ENCODE peak calls at places on chromosomes 5 and 9, in seven cellular contexts. D is IMR-90, L is GM06990, Q is tibial artery, R is upper lobe of right lung, G is dorsolateral prefrontal cortex, U is GM12865. V is an unnamed sample.

GRCh38 chr5:83471405-83472212 is at the start of gene VCAN:
- DNase-seq in Q (peak), D (peak), R (peak), G (peak), U (peak), L (peak), V (peak)

GRCh38 chr9:78298046-78298511 is 1.2 kb downstream of the PSAT1 start:
- DNase-seq in U (no peak), Q (no peak), D (no peak), G (no peak), L (no peak), R (no peak), V (no peak)

GRCh38 chr9:79266986-79267385 is 304.8 kb upstream of the TLE4 start:
- DNase-seq in Q (no peak), G (no peak), R (no peak), U (no peak), D (peak), L (no peak), V (peak)

GRCh38 chr5:135214897-135215616 is 181.0 kb upstream of the PITX1 start:
- DNase-seq in R (peak), Q (peak), U (no peak), D (peak), L (no peak), G (peak), V (peak)

GRCh38 chr5:14270212-14270702 is 127.1 kb downstream of the TRIO start:
- DNase-seq in G (no peak), L (no peak), R (no peak), Q (peak), D (peak), U (peak), V (peak)

GRCh38 chr9:114083693-114084092 is 5.6 kb upstream of the AMBP start:
- DNase-seq in G (no peak), U (no peak), Q (no peak), L (no peak), D (no peak), R (no peak), V (no peak)

GRCh38 chr5:157564149-157564711 is 11.3 kb downstream of the ADAM19 start:
- DNase-seq in D (no peak), R (no peak), U (no peak), G (no peak), Q (no peak), L (no peak), V (no peak)

GRCh38 chr9:36485647-36486453 is 85.8 kb upstream of the RNF38 start:
- DNase-seq in L (no peak), D (peak), R (no peak), U (no peak), Q (peak), G (no peak), V (peak)

GRCh38 chr5:94888674-94889073 is 270.2 kb downstream of the SLF1 start:
- DNase-seq in R (no peak), U (no peak), Q (no peak), L (no peak), G (no peak), D (no peak), V (no peak)

GRCh38 chr9:20524776-20525175 is 97.5 kb downstream of the MLLT3 start:
- DNase-seq in R (no peak), G (no peak), L (no peak), D (no peak), Q (no peak), U (no peak), V (no peak)

GRCh38 chr5:181173027-181173419 is 25.6 kb downstream of the OR2V2 start:
- DNase-seq in U (peak), R (no peak), D (no peak), G (no peak), Q (no peak), L (no peak), V (no peak)

GRCh38 chr5:135398160-135398854 is 724 bp downstream of the MACROH2A1 start:
- DNase-seq in G (no peak), U (peak), D (no peak), R (peak), L (peak), Q (no peak), V (peak)

GRCh38 chr9:4832786-4833579 is 40.2 kb downstream of the RCL1 start:
- DNase-seq in R (no peak), D (peak), G (no peak), Q (no peak), L (no peak), U (no peak), V (peak)

GRCh38 chr5:98599016-98599415 is 174.4 kb upstream of the RGMB start:
- DNase-seq in R (no peak), D (peak), U (no peak), G (no peak), L (no peak), Q (no peak), V (peak)

GRCh38 chr9:91994422-91994821 is 44.4 kb upstream of the ROR2 start:
- DNase-seq in L (no peak), Q (no peak), D (no peak), U (no peak), R (no peak), G (no peak), V (no peak)

GRCh38 chr5:180463216-180463900 is 30.8 kb upstream of the CNOT6 start:
- DNase-seq in U (no peak), G (no peak), Q (no peak), R (peak), L (no peak), D (no peak), V (no peak)

GRCh38 chr9:38744484-38744883 is 24.6 kb upstream of the FAM240B start:
- DNase-seq in Q (no peak), R (no peak), D (no peak), L (no peak), U (no peak), G (no peak), V (no peak)

GRCh38 chr5:16702964-16703363 is 86.2 kb upstream of the RETREG1 start:
- DNase-seq in L (no peak), D (no peak), Q (no peak), R (no peak), U (no peak), G (no peak), V (no peak)

GRCh38 chr9:127828262-127829031 is 25.8 kb downstream of the FPGS start:
- DNase-seq in L (no peak), Q (peak), U (no peak), R (peak), D (peak), G (no peak), V (peak)

GRCh38 chr5:72167257-72167656 is 60.0 kb downstream of the MAP1B start:
- DNase-seq in U (peak), R (no peak), Q (no peak), D (no peak), L (no peak), G (no peak), V (no peak)

GRCh38 chr5:71769265-71769664 is 50.2 kb downstream of the CARTPT start:
- DNase-seq in G (no peak), D (no peak), R (no peak), L (no peak), Q (no peak), U (no peak), V (no peak)

GRCh38 chr5:2038337-2039179 is 155.8 kb upstream of the IRX4 start:
- DNase-seq in Q (no peak), L (peak), U (peak), G (peak), R (peak), D (peak), V (peak)

DNA sequence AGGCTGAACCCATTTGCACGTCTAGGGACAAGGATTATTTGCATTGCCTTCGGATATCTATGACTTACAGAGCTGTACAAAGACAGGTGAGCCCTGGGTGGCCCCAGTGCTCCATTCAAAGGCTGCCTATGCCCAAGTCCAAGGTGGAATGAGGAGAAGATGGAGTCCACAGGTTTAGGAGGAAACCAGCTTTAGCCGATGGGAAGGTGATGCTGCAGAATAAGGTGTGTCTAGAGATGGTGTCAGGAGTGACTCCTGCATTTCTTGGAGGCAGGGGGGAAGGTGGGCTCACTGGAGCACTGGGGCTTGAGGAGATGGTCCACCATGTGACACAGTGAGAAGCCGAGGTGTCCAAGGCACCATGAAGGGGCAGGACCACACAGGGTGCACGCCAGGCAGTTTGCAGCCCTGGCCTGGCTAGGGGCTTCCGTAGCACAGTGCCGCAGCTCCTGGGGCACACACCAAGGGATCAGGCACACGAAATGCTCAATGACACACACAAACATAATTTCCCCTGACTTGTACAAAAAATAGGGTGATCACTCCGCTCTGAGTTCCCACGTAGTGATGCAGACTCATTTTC is 32.1 kb downstream of the SEMA4D start:
- DNase-seq in D (no peak), R (no peak), G (peak), L (no peak), U (no peak), Q (no peak), V (no peak)
- H3K4me3 ChIP-seq in D (no peak), R (no peak), G (no peak), L (no peak), U (no peak), Q (no peak), V (no peak)

GRCh38 chr5:31186672-31187267 is 6.7 kb upstream of the CDH6 start:
- DNase-seq in R (no peak), D (peak), U (peak), L (no peak), Q (no peak), G (no peak), V (peak)
- TF ChIP-seq CTCF in R (peak), D (peak), U (peak), L (peak), Q (peak), G (peak), V (peak)

DNA sequence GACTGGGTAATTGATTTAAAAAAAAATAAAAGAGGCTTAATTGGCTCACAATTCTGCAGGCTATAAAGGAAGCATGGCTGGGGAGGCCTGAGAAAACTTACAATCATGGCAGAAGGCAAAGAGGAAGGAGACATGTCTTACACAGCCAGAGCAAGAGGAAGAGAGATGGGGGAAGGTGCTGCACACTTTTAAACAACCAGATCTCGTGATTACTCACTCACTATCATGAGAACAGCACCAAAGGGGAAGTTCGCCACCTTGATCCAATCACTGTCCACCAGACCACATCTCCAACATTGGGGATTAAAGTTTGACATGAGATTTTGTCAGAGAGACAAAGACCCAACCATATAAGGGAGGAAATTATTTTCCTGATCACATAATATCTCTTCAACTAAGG is 138.8 kb upstream of the NR4A3 start:
- DNase-seq in G (no peak), D (no peak), Q (no peak), L (no peak), R (no peak), U (no peak), V (no peak)
- H3K4me3 ChIP-seq in G (no peak), D (no peak), Q (no peak), L (no peak), R (no peak), U (no peak), V (no peak)

GRCh38 chr5:132461235-132461634 is 29.3 kb downstream of the IRF1 start:
- DNase-seq in R (no peak), Q (no peak), L (no peak), U (no peak), G (no peak), D (no peak), V (no peak)

GRCh38 chr5:132461671-132462070 is 28.9 kb downstream of the IRF1 start:
- DNase-seq in D (no peak), G (no peak), L (no peak), R (no peak), Q (no peak), U (no peak), V (no peak)

GRCh38 chr5:132459031-132459982 is 31.3 kb downstream of the IRF1 start:
- DNase-seq in U (peak), G (no peak), Q (peak), R (peak), D (peak), L (no peak), V (peak)

GRCh38 chr5:132460835-132461230 is 29.7 kb downstream of the IRF1 start:
- DNase-seq in U (no peak), Q (peak), L (no peak), R (no peak), G (no peak), D (no peak), V (no peak)

DNA sequence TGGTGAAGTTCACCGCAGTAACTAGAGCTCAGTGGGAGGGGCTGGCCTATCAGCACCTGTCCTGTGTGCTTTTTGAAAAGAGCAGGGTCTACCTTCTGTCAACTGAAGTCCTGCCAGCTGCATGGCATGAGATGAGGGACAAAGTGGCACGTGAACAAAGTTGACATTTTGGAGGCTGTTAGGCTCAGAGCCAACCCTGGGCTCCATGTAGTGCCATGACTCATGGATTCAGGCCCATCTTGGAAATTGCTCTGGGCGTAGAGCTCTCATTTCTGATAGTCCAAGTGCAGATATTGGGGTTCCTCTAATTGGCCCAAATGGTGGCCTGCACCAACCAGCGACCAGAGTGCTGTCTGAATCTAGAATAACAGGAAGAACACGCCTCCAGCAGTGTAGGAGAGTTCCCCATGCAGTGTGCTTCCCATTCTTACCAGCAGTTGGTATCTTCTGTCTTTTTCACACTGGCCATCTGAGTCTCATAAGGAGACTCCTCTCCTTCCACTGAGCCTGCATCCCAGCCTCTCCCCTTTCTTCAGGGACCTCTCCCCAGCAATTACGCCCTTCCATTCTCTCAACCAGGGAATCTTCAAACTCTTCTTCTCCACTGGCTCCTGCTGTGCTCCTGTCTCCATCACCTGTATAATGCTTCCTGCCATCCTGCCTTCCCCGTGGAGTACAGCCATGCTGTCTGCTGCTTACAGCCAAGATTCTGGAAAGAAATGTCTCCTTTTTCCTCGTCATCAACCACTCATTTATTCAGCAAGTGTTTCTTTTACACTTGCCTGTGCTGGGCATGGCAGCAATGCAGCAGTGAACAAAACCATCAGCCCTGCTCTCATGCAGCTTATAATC is 30.4 kb downstream of the IRF1 start:
- DNase-seq in G (no peak), L (no peak), U (peak), Q (peak), D (no peak), R (no peak), V (no peak)
- TF ChIP-seq CTCF in G (no peak), L (no peak), U (no peak), Q (no peak), D (no peak), R (peak), V (peak)

GRCh38 chr5:86664173-86664572 is 46.4 kb downstream of the COX7C start:
- DNase-seq in G (no peak), D (no peak), R (no peak), Q (no peak), L (no peak), U (no peak), V (no peak)

GRCh38 chr5:86671536-86671935 is 53.8 kb downstream of the COX7C start:
- DNase-seq in G (no peak), U (no peak), R (no peak), D (no peak), Q (no peak), L (no peak), V (no peak)

GRCh38 chr5:86666981-86667380 is 49.2 kb downstream of the COX7C start:
- DNase-seq in Q (no peak), U (no peak), G (no peak), D (no peak), R (no peak), L (no peak), V (no peak)

GRCh38 chr5:86665984-86666760 is 48.4 kb downstream of the COX7C start:
- DNase-seq in R (no peak), Q (no peak), D (no peak), L (peak), U (peak), G (no peak), V (no peak)
- H3K4me3 ChIP-seq in R (no peak), Q (no peak), D (no peak), L (no peak), U (no peak), G (no peak), V (no peak)

GRCh38 chr5:129204525-129204924 is 110.0 kb downstream of the ISOC1 start:
- DNase-seq in Q (no peak), R (no peak), D (no peak), U (no peak), G (no peak), L (no peak), V (no peak)
- TF ChIP-seq CTCF in Q (no peak), R (no peak), D (no peak), U (no peak), G (no peak), L (no peak), V (no peak)

GRCh38 chr9:35342221-35342620 is 147.7 kb upstream of the RUSC2 start:
- DNase-seq in R (no peak), L (no peak), G (no peak), D (peak), Q (no peak), U (no peak), V (peak)
- H3K4me3 ChIP-seq in R (peak), L (no peak), G (peak), D (no peak), Q (peak), U (no peak), V (peak)

DNA sequence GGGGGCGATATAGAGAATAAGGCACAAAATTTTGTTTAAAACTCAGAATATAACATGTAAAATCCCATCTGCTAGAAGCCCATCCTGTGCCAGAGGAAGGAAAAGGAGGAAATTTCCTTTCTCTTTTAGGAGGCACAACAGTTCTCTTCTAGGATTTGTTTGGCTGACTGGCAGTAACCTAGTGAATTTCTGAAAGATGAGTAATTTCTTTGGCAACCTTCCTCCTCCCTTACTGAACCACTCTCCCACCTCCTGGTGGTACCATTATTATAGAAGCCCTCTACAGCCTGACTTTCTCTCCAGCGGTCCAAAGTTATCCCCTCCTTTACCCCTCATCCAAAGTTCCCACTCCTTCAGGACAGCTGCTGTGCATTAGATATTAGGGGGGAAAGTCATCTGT is 18.3 kb downstream of the MOCS2 start:
- DNase-seq in L (no peak), R (no peak), Q (no peak), G (no peak), D (peak), U (no peak), V (peak)
- TF ChIP-seq CTCF in L (no peak), R (no peak), Q (no peak), G (no peak), D (no peak), U (no peak), V (peak)

GRCh38 chr5:148972396-148972795 is 90.5 kb downstream of the SH3TC2 start:
- DNase-seq in L (no peak), U (no peak), R (no peak), G (no peak), Q (no peak), D (no peak), V (no peak)
- H3K4me3 ChIP-seq in L (no peak), U (no peak), R (no peak), G (no peak), Q (no peak), D (no peak), V (no peak)